ENCODE peak calls at places on chromosomes 2 and 18, in four cellular contexts. Z is K562, T is H1, S is GM12878. V is an unnamed sample.

GRCh38 chr18:62566199-62566598 is 43.4 kb downstream of the ZCCHC2 start:
- DNase-seq in T (peak; percentile 5), S (no peak), Z (peak; percentile 11), V (no peak)

GRCh38 chr2:216159161-216159560 is 50.0 kb downstream of the XRCC5 start:
- DNase-seq in T (no peak), Z (no peak), S (no peak), V (no peak)

GRCh38 chr2:51553456-51553855 is 521.5 kb upstream of the NRXN1 start:
- DNase-seq in T (no peak), Z (no peak), S (no peak), V (no peak)

GRCh38 chr18:9961031-9961430 is 47.2 kb downstream of the VAPA start:
- DNase-seq in S (no peak), Z (no peak), T (no peak), V (no peak)

GRCh38 chr2:145741161-145741560 is 1221.2 kb upstream of the ZEB2 start:
- DNase-seq in Z (no peak), T (no peak), S (no peak), V (no peak)

GRCh38 chr2:57376985-57377384 is 669.6 kb upstream of the VRK2 start:
- DNase-seq in T (no peak), S (no peak), Z (no peak), V (no peak)

GRCh38 chr2:94622113-94622618 is 249.1 kb upstream of the TEKT4 start:
- DNase-seq in T (no peak), S (no peak), Z (no peak), V (no peak)

GRCh38 chr2:237894396-237894979 is 35.1 kb downstream of the RAMP1 start:
- DNase-seq in Z (no peak), S (no peak), T (no peak), V (no peak)

GRCh38 chr2:137420744-137421143 is 543.5 kb upstream of the HNMT start:
- DNase-seq in Z (no peak), S (no peak), T (no peak), V (no peak)

GRCh38 chr18:23745366-23745765 is 56.1 kb downstream of the LAMA3 start:
- DNase-seq in S (no peak), Z (no peak), T (no peak), V (no peak)

DNA sequence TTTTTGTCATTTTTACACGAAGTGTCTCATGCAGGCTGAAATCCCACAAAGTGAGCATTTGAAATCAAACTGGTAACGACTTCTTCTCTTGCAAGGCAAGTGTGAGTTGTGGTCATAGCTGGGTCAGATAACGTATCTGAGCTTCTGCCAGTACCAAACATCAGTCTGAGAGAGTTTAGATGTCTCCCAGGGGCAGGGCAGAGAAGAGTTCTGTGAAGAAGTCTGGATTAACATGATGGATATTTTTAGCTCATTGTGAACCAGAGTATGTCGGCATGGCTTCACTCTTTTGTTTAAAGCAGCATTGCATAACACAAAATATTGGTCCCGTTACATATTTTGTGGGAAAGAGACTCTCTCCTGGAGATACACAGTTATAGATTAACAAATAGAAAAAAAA is 655.5 kb upstream of the KLHL29 start:
- DNase-seq in S (no peak), Z (no peak), T (no peak), V (no peak)
- TF ChIP-seq POLR2A in S (no peak), Z (no peak), T (no peak), V (no peak)

GRCh38 chr2:225040862-225041209 is 1.4 kb downstream of the DOCK10 start:
- DNase-seq in Z (no peak), T (no peak), S (no peak), V (no peak)
- TF ChIP-seq EGR1 in Z (no peak), T (no peak), S (no peak), V (no peak)

GRCh38 chr2:134402385-134402784 is 148.5 kb downstream of the MGAT5 start:
- DNase-seq in Z (no peak), S (no peak), T (no peak), V (no peak)
- TF ChIP-seq POLR2A in Z (no peak), S (no peak), T (no peak), V (no peak)

GRCh38 chr2:20424300-20425290 is 22.3 kb upstream of the RHOB start:
- DNase-seq in S (peak; percentile 57), Z (peak; percentile 41), T (no peak), V (no peak)
- TF ChIP-seq EGR1 in S (no peak), Z (peak; percentile 67), T (no peak), V (no peak)

GRCh38 chr2:229921101-229921891 is 513 bp downstream of the TRIP12 start:
- DNase-seq in S (no peak), T (no peak), Z (peak; percentile 60), V (peak; percentile 22)
- TF ChIP-seq POLR2A in S (peak; percentile 71), T (no peak), Z (peak; percentile 53), V (no peak)

GRCh38 chr2:202184557-202184956 is 53.8 kb downstream of the SUMO1 start:
- DNase-seq in Z (no peak), S (no peak), T (no peak), V (no peak)
- TF ChIP-seq EGR1 in Z (no peak), S (no peak), T (no peak), V (no peak)

V was measured in HCT116.